ENCODE peak calls at places on chromosomes 11 and 22, in four cellular contexts. C is left lung, M is fibroblast of pulmonary artery, R is bronchial epithelial cell. E is an unnamed sample.

GRCh38 chr22:40361100-40361499 is 9.3 kb upstream of the SGSM3 start:
- DNase-seq in C (no peak), M (no peak), R (no peak), E (no peak)

GRCh38 chr11:5922749-5923426 is 19.2 kb upstream of the OR56A3 start:
- DNase-seq in C (no peak), M (no peak), R (peak), E (peak)

GRCh38 chr11:32005786-32006406 is 85.0 kb upstream of the RCN1 start:
- DNase-seq in C (no peak), M (no peak), R (peak), E (peak)

GRCh38 chr22:30697975-30698374 is 3.3 kb downstream of the OSBP2 start:
- DNase-seq in C (no peak), M (no peak), R (no peak), E (no peak)

GRCh38 chr22:46297151-46297819 is 615 bp downstream of the GTSE1 start:
- DNase-seq in C (no peak), M (peak), R (peak), E (peak)

GRCh38 chr11:10076458-10077141 is 217.4 kb downstream of the SBF2 start:
- DNase-seq in C (peak), M (peak), R (peak), E (peak)

GRCh38 chr11:35247863-35248262 is 108.9 kb downstream of the CD44 start:
- DNase-seq in C (no peak), M (no peak), R (no peak), E (no peak)

GRCh38 chr11:36326524-36327419 is 30.7 kb downstream of the PRR5L start:
- DNase-seq in C (no peak), M (no peak), R (no peak), E (no peak)

GRCh38 chr11:18491924-18492323 is 34.8 kb downstream of the TSG101 start:
- DNase-seq in C (no peak), M (no peak), R (peak), E (no peak)

GRCh38 chr11:18280438-18281046 is 14.5 kb downstream of the SAA1 start:
- DNase-seq in C (no peak), M (no peak), R (no peak), E (no peak)

GRCh38 chr11:19552100-19552499 is 160.5 kb upstream of the NAV2 start:
- DNase-seq in C (no peak), M (no peak), R (no peak), E (no peak)

GRCh38 chr11:61369372-61370348 is 7.5 kb downstream of the TMEM138 start:
- DNase-seq in C (no peak), M (peak), R (peak), E (peak)

GRCh38 chr11:35682230-35683195 is 19.9 kb downstream of the TRIM44 start:
- DNase-seq in C (no peak), M (peak), R (no peak), E (no peak)

GRCh38 chr11:123211134-123211879 is 16.3 kb upstream of the CLMP start:
- DNase-seq in C (no peak), M (no peak), R (no peak), E (no peak)

GRCh38 chr11:113690619-113691569 is 15.2 kb downstream of the TMPRSS5 start:
- DNase-seq in C (peak), M (peak), R (peak), E (peak)

GRCh38 chr11:116881153-116881552 is 43.7 kb upstream of the APOA1 start:
- DNase-seq in C (no peak), M (no peak), R (no peak), E (no peak)

GRCh38 chr22:38454011-38454360 is 1.0 kb downstream of the KCNJ4 start:
- DNase-seq in C (no peak), M (no peak), R (no peak), E (no peak)

GRCh38 chr22:46380581-46380980 is 45.1 kb downstream of the TRMU start:
- DNase-seq in C (peak), M (no peak), R (no peak), E (no peak)

GRCh38 chr11:130612291-130612802 is 163.9 kb downstream of the ADAMTS15 start:
- DNase-seq in C (no peak), M (peak), R (no peak), E (peak)

GRCh38 chr11:63841554-63841953 is 2.6 kb downstream of the MARK2 start:
- DNase-seq in C (peak), M (peak), R (peak), E (peak)

GRCh38 chr11:128686045-128686741 is 7.7 kb upstream of the FLI1 start:
- DNase-seq in C (peak), M (no peak), R (no peak), E (no peak)

GRCh38 chr11:118870396-118871343 is 13.0 kb upstream of the CXCR5 start:
- DNase-seq in C (peak), M (peak), R (no peak), E (no peak)
- H3K4me3 ChIP-seq in C (no peak), M (no peak), R (no peak), E (no peak)

GRCh38 chr11:72038491-72038890 is 39.8 kb downstream of the IL18BP start:
- DNase-seq in C (no peak), M (peak), R (no peak), E (peak)
- H3K4me3 ChIP-seq in C (peak), M (peak), R (no peak), E (peak)

GRCh38 chr11:84721561-84721961 is 905.6 kb downstream of the DLG2 start:
- DNase-seq in C (no peak), M (no peak), R (no peak), E (no peak)
- H3K4me3 ChIP-seq in C (no peak), M (no peak), R (no peak), E (no peak)

GRCh38 chr22:27422442-27422841 is 379.1 kb downstream of the MN1 start:
- DNase-seq in C (no peak), M (no peak), R (peak), E (peak)

GRCh38 chr22:27419473-27419872 is 382.1 kb downstream of the MN1 start:
- DNase-seq in C (no peak), M (peak), R (no peak), E (no peak)

GRCh38 chr22:27418261-27418660 is 383.3 kb downstream of the MN1 start:
- DNase-seq in C (no peak), M (no peak), R (no peak), E (no peak)

GRCh38 chr22:27420186-27420816 is 381.3 kb downstream of the MN1 start:
- DNase-seq in C (no peak), M (peak), R (no peak), E (no peak)

GRCh38 chr22:27420817-27421361 is 380.7 kb downstream of the MN1 start:
- DNase-seq in C (no peak), M (peak), R (peak), E (peak)
- H3K4me3 ChIP-seq in C (no peak), M (peak), R (no peak), E (no peak)

E was measured in epithelial cell of esophagus.